ENCODE peak calls at places on chromosome 12, in eight cellular contexts. One of them, this sample, is unnamed.

GRCh38 chr12:62232143-62232729 is 28.0 kb upstream of the USP15 start:
- DNase-seq in astrocyte of the spinal cord: no peak
- DNase-seq in GM12878: no peak
- DNase-seq in CD8-positive, alpha-beta T cell: no peak
- DNase-seq in hepatocyte: no peak
- DNase-seq in psoas muscle: no peak
- DNase-seq in endothelial cell of umbilical vein: no peak
- DNase-seq in pancreas: no peak
- DNase-seq in this sample: no peak

GRCh38 chr12:116861331-116861730 is 19.9 kb downstream of the HRK start:
- DNase-seq in astrocyte of the spinal cord: peak; percentile 48
- DNase-seq in GM12878: peak; percentile 43
- DNase-seq in CD8-positive, alpha-beta T cell: peak; percentile 61
- DNase-seq in hepatocyte: peak; percentile 49
- DNase-seq in psoas muscle: peak; percentile 64
- DNase-seq in endothelial cell of umbilical vein: no peak
- DNase-seq in pancreas: no peak
- DNase-seq in this sample: peak; percentile 71

GRCh38 chr12:48988030-48988649 is 10.0 kb downstream of the WNT1 start:
- DNase-seq in astrocyte of the spinal cord: no peak
- DNase-seq in GM12878: no peak
- DNase-seq in CD8-positive, alpha-beta T cell: peak; percentile 84
- DNase-seq in hepatocyte: peak; percentile 73
- DNase-seq in psoas muscle: peak; percentile 84
- DNase-seq in endothelial cell of umbilical vein: peak; percentile 61
- DNase-seq in pancreas: peak; percentile 76
- DNase-seq in this sample: peak; percentile 62

GRCh38 chr12:51147309-51147708 is 25.6 kb downstream of the TFCP2 start:
- DNase-seq in astrocyte of the spinal cord: no peak
- DNase-seq in GM12878: no peak
- DNase-seq in CD8-positive, alpha-beta T cell: no peak
- DNase-seq in hepatocyte: no peak
- DNase-seq in psoas muscle: no peak
- DNase-seq in endothelial cell of umbilical vein: no peak
- DNase-seq in pancreas: no peak
- DNase-seq in this sample: no peak

GRCh38 chr12:47881826-47882427 is 22.9 kb downstream of the VDR start:
- DNase-seq in astrocyte of the spinal cord: peak; percentile 94
- DNase-seq in GM12878: no peak
- DNase-seq in CD8-positive, alpha-beta T cell: no peak
- DNase-seq in hepatocyte: peak; percentile 38
- DNase-seq in psoas muscle: peak; percentile 66
- DNase-seq in endothelial cell of umbilical vein: no peak
- DNase-seq in pancreas: no peak
- DNase-seq in this sample: no peak

GRCh38 chr12:100827901-100828520 is 33.4 kb downstream of the ANO4 start:
- DNase-seq in astrocyte of the spinal cord: peak; percentile 54
- DNase-seq in GM12878: no peak
- DNase-seq in CD8-positive, alpha-beta T cell: no peak
- DNase-seq in hepatocyte: peak; percentile 49
- DNase-seq in psoas muscle: no peak
- DNase-seq in endothelial cell of umbilical vein: peak; percentile 24
- DNase-seq in pancreas: no peak
- DNase-seq in this sample: no peak

GRCh38 chr12:31589896-31590729 is 823 bp downstream of the DENND5B start:
- DNase-seq in astrocyte of the spinal cord: peak; percentile 65
- DNase-seq in GM12878: no peak
- DNase-seq in CD8-positive, alpha-beta T cell: no peak
- DNase-seq in hepatocyte: peak; percentile 83
- DNase-seq in psoas muscle: peak; percentile 84
- DNase-seq in endothelial cell of umbilical vein: peak; percentile 67
- DNase-seq in pancreas: peak; percentile 91
- DNase-seq in this sample: peak; percentile 65

GRCh38 chr12:4272976-4273650 is 449 bp upstream of the CCND2 start:
- DNase-seq in astrocyte of the spinal cord: no peak
- DNase-seq in GM12878: no peak
- DNase-seq in CD8-positive, alpha-beta T cell: no peak
- DNase-seq in hepatocyte: no peak
- DNase-seq in psoas muscle: no peak
- DNase-seq in endothelial cell of umbilical vein: no peak
- DNase-seq in pancreas: no peak
- DNase-seq in this sample: no peak

GRCh38 chr12:82655751-82656150 is 31.0 kb upstream of the TMTC2 start:
- DNase-seq in astrocyte of the spinal cord: no peak
- DNase-seq in GM12878: no peak
- DNase-seq in CD8-positive, alpha-beta T cell: no peak
- DNase-seq in hepatocyte: no peak
- DNase-seq in psoas muscle: no peak
- DNase-seq in endothelial cell of umbilical vein: no peak
- DNase-seq in pancreas: no peak
- DNase-seq in this sample: no peak

GRCh38 chr12:105253882-105254513 is 18.0 kb upstream of the APPL2 start:
- DNase-seq in astrocyte of the spinal cord: peak; percentile 68
- DNase-seq in GM12878: no peak
- DNase-seq in CD8-positive, alpha-beta T cell: no peak
- DNase-seq in hepatocyte: no peak
- DNase-seq in psoas muscle: no peak
- DNase-seq in endothelial cell of umbilical vein: peak; percentile 38
- DNase-seq in pancreas: no peak
- DNase-seq in this sample: no peak

GRCh38 chr12:2070440-2071045 is 17.8 kb downstream of the CACNA1C start:
- DNase-seq in astrocyte of the spinal cord: no peak
- DNase-seq in GM12878: no peak
- DNase-seq in CD8-positive, alpha-beta T cell: no peak
- DNase-seq in hepatocyte: no peak
- DNase-seq in psoas muscle: no peak
- DNase-seq in endothelial cell of umbilical vein: no peak
- DNase-seq in pancreas: no peak
- DNase-seq in this sample: no peak

GRCh38 chr12:109762071-109762672 is 48.5 kb downstream of the FAM222A start:
- DNase-seq in astrocyte of the spinal cord: no peak
- DNase-seq in GM12878: no peak
- DNase-seq in CD8-positive, alpha-beta T cell: peak; percentile 32
- DNase-seq in hepatocyte: no peak
- DNase-seq in psoas muscle: peak; percentile 40
- DNase-seq in endothelial cell of umbilical vein: no peak
- DNase-seq in pancreas: no peak
- DNase-seq in this sample: peak; percentile 13

GRCh38 chr12:57658890-57659289 is 25.9 kb upstream of the B4GALNT1 start:
- DNase-seq in astrocyte of the spinal cord: no peak
- DNase-seq in GM12878: no peak
- DNase-seq in CD8-positive, alpha-beta T cell: no peak
- DNase-seq in hepatocyte: no peak
- DNase-seq in psoas muscle: no peak
- DNase-seq in endothelial cell of umbilical vein: no peak
- DNase-seq in pancreas: no peak
- DNase-seq in this sample: no peak

GRCh38 chr12:6554168-6554989 is 1.5 kb downstream of the IFFO1 start:
- DNase-seq in astrocyte of the spinal cord: peak; percentile 77
- DNase-seq in GM12878: no peak
- DNase-seq in CD8-positive, alpha-beta T cell: peak; percentile 81
- DNase-seq in hepatocyte: peak; percentile 89
- DNase-seq in psoas muscle: peak; percentile 89
- DNase-seq in endothelial cell of umbilical vein: peak; percentile 80
- DNase-seq in pancreas: no peak
- DNase-seq in this sample: peak; percentile 75

GRCh38 chr12:47078733-47079364 is 572 bp upstream of the PCED1B start:
- DNase-seq in astrocyte of the spinal cord: no peak
- DNase-seq in GM12878: no peak
- DNase-seq in CD8-positive, alpha-beta T cell: peak; percentile 77
- DNase-seq in hepatocyte: peak; percentile 49
- DNase-seq in psoas muscle: no peak
- DNase-seq in endothelial cell of umbilical vein: peak; percentile 39
- DNase-seq in pancreas: peak; percentile 71
- DNase-seq in this sample: peak; percentile 27

GRCh38 chr12:6280053-6280469 is 30.4 kb upstream of the PLEKHG6 start:
- DNase-seq in astrocyte of the spinal cord: peak; percentile 86
- DNase-seq in GM12878: no peak
- DNase-seq in CD8-positive, alpha-beta T cell: no peak
- DNase-seq in hepatocyte: peak; percentile 73
- DNase-seq in psoas muscle: no peak
- DNase-seq in endothelial cell of umbilical vein: peak; percentile 81
- DNase-seq in pancreas: no peak
- DNase-seq in this sample: peak; percentile 69

DNA sequence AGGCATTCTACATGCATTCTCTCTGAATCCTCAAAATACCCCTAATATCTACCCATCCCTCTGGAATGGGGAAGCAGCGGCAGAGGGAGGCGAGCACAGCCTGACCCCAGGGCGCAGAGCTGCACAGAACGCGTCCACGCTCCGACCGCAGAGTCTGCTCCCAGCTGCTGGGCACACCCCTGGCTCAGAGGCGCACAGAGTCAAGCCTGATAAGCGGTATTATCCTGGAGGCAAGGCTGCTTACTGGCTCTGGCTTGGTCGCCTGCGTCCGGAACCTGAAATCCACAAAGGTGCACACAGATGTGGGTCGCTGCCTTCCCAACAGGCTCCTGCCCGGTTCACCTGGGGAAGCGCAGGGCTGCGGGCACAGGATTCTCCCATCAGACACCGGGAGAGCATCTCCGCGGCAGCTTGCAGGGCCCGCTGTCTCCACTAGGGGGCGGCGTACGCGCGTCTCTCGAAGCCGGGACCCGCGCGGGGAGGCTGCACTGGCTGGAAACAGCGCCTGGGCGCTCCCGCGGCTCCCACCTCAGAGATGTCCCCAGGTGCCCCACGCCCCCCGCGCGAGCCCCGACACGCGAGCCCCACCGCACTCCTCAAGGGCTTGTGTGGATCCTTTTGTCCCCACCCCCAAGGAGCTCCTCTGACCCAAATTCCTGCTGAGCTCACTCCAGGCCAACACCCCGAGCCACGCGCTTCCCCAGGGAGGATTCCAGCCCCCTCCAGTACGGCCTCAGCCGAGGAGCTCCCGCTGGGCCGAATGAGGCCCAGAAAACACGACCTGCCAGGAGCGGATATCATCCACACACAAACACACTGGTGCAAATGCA is 120.1 kb upstream of the FZD10 start:
- DNase-seq in astrocyte of the spinal cord: no peak
- DNase-seq in GM12878: no peak
- DNase-seq in CD8-positive, alpha-beta T cell: no peak
- DNase-seq in hepatocyte: peak; percentile 80
- DNase-seq in psoas muscle: peak; percentile 68
- DNase-seq in endothelial cell of umbilical vein: no peak
- DNase-seq in pancreas: peak; percentile 82
- DNase-seq in this sample: peak; percentile 33
- TF ChIP-seq CTCF in astrocyte of the spinal cord: peak; percentile 33
- TF ChIP-seq CTCF in GM12878: peak; percentile 22
- TF ChIP-seq CTCF in CD8-positive, alpha-beta T cell: peak; percentile 49
- TF ChIP-seq CTCF in hepatocyte: peak; percentile 88
- TF ChIP-seq CTCF in psoas muscle: peak; percentile 55
- TF ChIP-seq CTCF in endothelial cell of umbilical vein: no peak
- TF ChIP-seq CTCF in pancreas: peak; percentile 65
- TF ChIP-seq CTCF in this sample: no peak

DNA sequence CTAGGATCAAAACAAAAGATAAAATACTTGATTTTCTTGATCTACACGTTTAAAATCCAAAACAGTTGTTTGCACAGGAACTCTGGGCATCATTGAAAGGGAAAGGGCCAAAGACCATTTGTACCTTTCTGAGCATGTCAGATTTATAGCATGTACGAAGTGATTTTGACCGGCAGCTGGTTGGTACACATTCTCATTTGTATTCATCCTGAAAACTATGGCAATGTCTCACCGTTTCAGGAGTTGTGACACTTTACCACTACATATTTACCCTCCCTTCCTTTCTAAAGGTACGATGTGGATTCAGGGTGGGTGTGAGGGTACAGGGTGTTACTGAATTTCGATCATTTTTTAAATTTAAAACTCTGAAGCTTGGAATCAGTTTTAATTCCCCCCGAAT is 7.3 kb upstream of the ELK3 start:
- DNase-seq in astrocyte of the spinal cord: no peak
- DNase-seq in GM12878: no peak
- DNase-seq in CD8-positive, alpha-beta T cell: no peak
- DNase-seq in hepatocyte: no peak
- DNase-seq in psoas muscle: no peak
- DNase-seq in endothelial cell of umbilical vein: no peak
- DNase-seq in pancreas: no peak
- DNase-seq in this sample: no peak
- H3K4me3 ChIP-seq in astrocyte of the spinal cord: no peak overlapping the region
- H3K4me3 ChIP-seq in GM12878: no peak overlapping the region
- H3K4me3 ChIP-seq in CD8-positive, alpha-beta T cell: no peak overlapping the region
- H3K4me3 ChIP-seq in hepatocyte: no peak overlapping the region
- H3K4me3 ChIP-seq in psoas muscle: no peak overlapping the region
- H3K4me3 ChIP-seq in endothelial cell of umbilical vein: no peak overlapping the region
- H3K4me3 ChIP-seq in pancreas: no peak overlapping the region
- H3K4me3 ChIP-seq in this sample: no peak overlapping the region

GRCh38 chr12:127567531-127567930 is 699.4 kb upstream of the TMEM132C start:
- DNase-seq in astrocyte of the spinal cord: no peak
- DNase-seq in GM12878: no peak
- DNase-seq in CD8-positive, alpha-beta T cell: no peak
- DNase-seq in hepatocyte: no peak
- DNase-seq in psoas muscle: no peak
- DNase-seq in endothelial cell of umbilical vein: no peak
- DNase-seq in pancreas: no peak
- DNase-seq in this sample: no peak
- TF ChIP-seq CTCF in astrocyte of the spinal cord: no peak
- TF ChIP-seq CTCF in GM12878: no peak
- TF ChIP-seq CTCF in CD8-positive, alpha-beta T cell: no peak
- TF ChIP-seq CTCF in hepatocyte: no peak
- TF ChIP-seq CTCF in psoas muscle: no peak
- TF ChIP-seq CTCF in endothelial cell of umbilical vein: no peak
- TF ChIP-seq CTCF in pancreas: no peak
- TF ChIP-seq CTCF in this sample: no peak

DNA sequence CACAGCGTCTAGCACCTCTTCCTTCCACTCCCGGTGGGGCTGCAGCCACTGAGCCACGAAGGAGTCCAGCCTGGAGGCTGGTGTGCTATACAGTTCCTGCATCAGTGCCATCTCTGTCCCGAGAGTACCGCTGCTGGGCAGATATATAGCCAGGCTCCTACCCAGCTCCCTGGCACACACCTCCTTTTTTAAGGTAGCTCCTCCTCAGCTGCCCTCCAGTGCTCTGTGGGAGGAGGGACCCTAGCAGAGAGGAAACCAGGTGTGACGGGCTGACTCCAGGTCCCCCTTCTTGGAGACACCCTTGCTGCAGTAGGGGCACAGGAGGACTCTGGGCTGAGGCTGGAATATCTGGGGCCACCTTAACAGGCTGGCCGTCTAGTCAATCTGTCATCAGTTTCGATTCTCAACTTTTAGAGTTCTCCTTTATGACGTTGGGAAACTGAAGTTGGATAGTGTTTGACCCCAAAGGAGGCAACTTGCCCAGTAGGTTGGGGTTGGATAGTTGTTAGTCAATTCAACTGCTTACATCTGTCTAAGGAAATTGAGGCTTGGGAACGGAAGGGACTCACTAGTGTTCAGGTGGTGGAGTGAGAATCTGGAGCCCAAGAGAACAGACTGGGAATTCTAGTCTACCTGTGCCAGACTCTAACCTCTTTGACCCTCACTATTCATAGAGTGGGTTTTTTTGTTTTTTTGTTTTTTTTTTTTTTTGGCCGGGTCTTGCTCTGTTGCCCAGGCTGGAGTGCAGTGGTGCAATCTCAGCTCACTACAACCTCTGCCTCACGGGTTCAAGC is at the start of gene OASL:
- DNase-seq in astrocyte of the spinal cord: no peak
- DNase-seq in GM12878: peak; percentile 63
- DNase-seq in CD8-positive, alpha-beta T cell: peak; percentile 74
- DNase-seq in hepatocyte: peak; percentile 2
- DNase-seq in psoas muscle: no peak
- DNase-seq in endothelial cell of umbilical vein: peak; percentile 20
- DNase-seq in pancreas: no peak
- DNase-seq in this sample: no peak
- H3K4me3 ChIP-seq in astrocyte of the spinal cord: no peak within 1 kb of the TSS
- H3K4me3 ChIP-seq in GM12878: peak within 1 kb of the TSS; percentile 70
- H3K4me3 ChIP-seq in CD8-positive, alpha-beta T cell: peak within 1 kb of the TSS; percentile 84
- H3K4me3 ChIP-seq in hepatocyte: no peak within 1 kb of the TSS
- H3K4me3 ChIP-seq in psoas muscle: peak within 1 kb of the TSS; percentile 56
- H3K4me3 ChIP-seq in endothelial cell of umbilical vein: peak within 1 kb of the TSS; percentile 46
- H3K4me3 ChIP-seq in pancreas: peak within 1 kb of the TSS; percentile 40
- H3K4me3 ChIP-seq in this sample: peak within 1 kb of the TSS; percentile 26